ENCODE peak calls at places on chromosomes 13 and 19, in nine cellular contexts. K, D, Z, U, S, X, J, C and I are unnamed samples.

GRCh38 chr13:113854238-113855011 is 9.5 kb downstream of the GAS6 start:
- DNase-seq in K (no peak), D (no peak), Z (no peak), U (peak), S (no peak), X (no peak), J (no peak), C (peak), I (peak)

GRCh38 chr19:50203281-50204080 is at the start of gene MYH14:
- DNase-seq in K (peak), D (no peak), Z (no peak), U (peak), S (peak), X (peak), J (peak), C (peak), I (peak)

GRCh38 chr13:112932971-112933370 is 36.0 kb upstream of the MCF2L start:
- DNase-seq in K (no peak), D (no peak), Z (no peak), U (no peak), S (no peak), X (no peak), J (no peak), C (no peak), I (no peak)

GRCh38 chr19:24086974-24087595 is at the start of gene ZNF254:
- DNase-seq in K (peak), D (peak), Z (peak), U (peak), S (peak), X (peak), J (peak), C (peak), I (peak)

GRCh38 chr19:18896421-18896841 is 473 bp upstream of the CERS1 start:
- DNase-seq in K (no peak), D (no peak), Z (no peak), U (no peak), S (peak), X (peak), J (no peak), C (no peak), I (no peak)

GRCh38 chr13:95033890-95034289 is 267.4 kb downstream of the ABCC4 start:
- DNase-seq in K (no peak), D (no peak), Z (no peak), U (no peak), S (no peak), X (no peak), J (no peak), C (no peak), I (no peak)

GRCh38 chr13:101757446-101758039 is 305.1 kb downstream of the ITGBL1 start:
- DNase-seq in K (no peak), D (peak), Z (no peak), U (no peak), S (peak), X (no peak), J (no peak), C (no peak), I (peak)

GRCh38 chr19:19642506-19643157 is 825 bp downstream of the GMIP start:
- DNase-seq in K (no peak), D (no peak), Z (peak), U (peak), S (peak), X (no peak), J (no peak), C (no peak), I (no peak)

GRCh38 chr19:51024924-51025323 is 1.5 kb downstream of the KLK11 start:
- DNase-seq in K (no peak), D (no peak), Z (no peak), U (no peak), S (no peak), X (no peak), J (no peak), C (no peak), I (no peak)

GRCh38 chr13:112688560-112689497 is 1.0 kb upstream of the ATP11A start:
- DNase-seq in K (no peak), D (no peak), Z (peak), U (peak), S (peak), X (peak), J (no peak), C (no peak), I (peak)

GRCh38 chr13:30924321-30924720 is 8.1 kb upstream of the TEX26 start:
- DNase-seq in K (no peak), D (no peak), Z (no peak), U (no peak), S (no peak), X (no peak), J (no peak), C (no peak), I (no peak)

GRCh38 chr13:106133025-106133424 is 402.4 kb downstream of the EFNB2 start:
- DNase-seq in K (no peak), D (no peak), Z (no peak), U (no peak), S (no peak), X (no peak), J (peak), C (no peak), I (peak)

GRCh38 chr13:98599502-98600328 is 22.8 kb upstream of the STK24 start:
- DNase-seq in K (no peak), D (no peak), Z (no peak), U (no peak), S (peak), X (no peak), J (no peak), C (no peak), I (no peak)

GRCh38 chr19:6423499-6424189 is 967 bp downstream of the KHSRP start:
- DNase-seq in K (no peak), D (no peak), Z (no peak), U (peak), S (peak), X (peak), J (peak), C (no peak), I (peak)

GRCh38 chr13:68927387-68928026 is 1180.1 kb upstream of the ATXN8OS start:
- DNase-seq in K (no peak), D (peak), Z (no peak), U (no peak), S (peak), X (peak), J (no peak), C (no peak), I (peak)

GRCh38 chr13:20161275-20161950 is 561 bp upstream of the GJA3 start:
- DNase-seq in K (peak), D (peak), Z (peak), U (peak), S (no peak), X (no peak), J (no peak), C (peak), I (no peak)

GRCh38 chr19:11324748-11325389 is 14.6 kb downstream of the RAB3D start:
- DNase-seq in K (no peak), D (no peak), Z (no peak), U (no peak), S (no peak), X (no peak), J (no peak), C (no peak), I (no peak)

GRCh38 chr13:60139272-60139671 is 24.5 kb downstream of the DIAPH3 start:
- DNase-seq in K (no peak), D (no peak), Z (no peak), U (no peak), S (no peak), X (no peak), J (peak), C (no peak), I (peak)

GRCh38 chr19:41248895-41249294 is 15.3 kb upstream of the HNRNPUL1 start:
- DNase-seq in K (no peak), D (no peak), Z (no peak), U (no peak), S (peak), X (no peak), J (no peak), C (no peak), I (no peak)